ENCODE peak calls at places on chromosomes 3 and 15, in four cellular contexts. One of them, this sample, is unnamed.

GRCh38 chr15:76994971-76995945 is at the start of gene PSTPIP1:
- DNase-seq in putamen: peak; percentile 50
- DNase-seq in fibroblast of pulmonary artery: no peak
- DNase-seq in NCI-H1436: peak; percentile 56
- DNase-seq in this sample: peak; percentile 12

GRCh38 chr15:85316244-85316934 is 64.0 kb upstream of the AKAP13 start:
- DNase-seq in putamen: no peak
- DNase-seq in fibroblast of pulmonary artery: no peak
- DNase-seq in NCI-H1436: no peak
- DNase-seq in this sample: no peak

GRCh38 chr3:18657858-18658820 is 233.0 kb upstream of the SATB1 start:
- DNase-seq in putamen: no peak
- DNase-seq in fibroblast of pulmonary artery: no peak
- DNase-seq in NCI-H1436: no peak
- DNase-seq in this sample: peak; percentile 14

GRCh38 chr15:25905140-25905539 is 42.0 kb upstream of the ATP10A start:
- DNase-seq in putamen: no peak
- DNase-seq in fibroblast of pulmonary artery: peak; percentile 68
- DNase-seq in NCI-H1436: no peak
- DNase-seq in this sample: peak; percentile 1

GRCh38 chr3:107598926-107599754 is 76.4 kb downstream of the BBX start:
- DNase-seq in putamen: peak; percentile 55
- DNase-seq in fibroblast of pulmonary artery: peak; percentile 58
- DNase-seq in NCI-H1436: peak; percentile 28
- DNase-seq in this sample: peak; percentile 34

GRCh38 chr15:31391687-31392671 is 65.3 kb downstream of the KLF13 start:
- DNase-seq in putamen: no peak
- DNase-seq in fibroblast of pulmonary artery: peak; percentile 89
- DNase-seq in NCI-H1436: peak; percentile 59
- DNase-seq in this sample: peak; percentile 53

GRCh38 chr15:85710340-85710842 is 84.3 kb downstream of the KLHL25 start:
- DNase-seq in putamen: no peak
- DNase-seq in fibroblast of pulmonary artery: no peak
- DNase-seq in NCI-H1436: no peak
- DNase-seq in this sample: no peak

GRCh38 chr3:114179575-114179974 is 723 bp upstream of the DRD3 start:
- DNase-seq in putamen: no peak
- DNase-seq in fibroblast of pulmonary artery: peak; percentile 55
- DNase-seq in NCI-H1436: peak; percentile 73
- DNase-seq in this sample: peak; percentile 27

GRCh38 chr3:55676643-55677042 is 189.5 kb upstream of the WNT5A start:
- DNase-seq in putamen: no peak
- DNase-seq in fibroblast of pulmonary artery: no peak
- DNase-seq in NCI-H1436: no peak
- DNase-seq in this sample: no peak

GRCh38 chr15:84079885-84080777 is 155.4 kb upstream of the GOLGA6L4 start:
- DNase-seq in putamen: peak; percentile 49
- DNase-seq in fibroblast of pulmonary artery: peak; percentile 12
- DNase-seq in NCI-H1436: peak; percentile 65
- DNase-seq in this sample: no peak

GRCh38 chr3:70811880-70812279 is 499.4 kb upstream of the MDFIC2 start:
- DNase-seq in putamen: no peak
- DNase-seq in fibroblast of pulmonary artery: peak; percentile 84
- DNase-seq in NCI-H1436: no peak
- DNase-seq in this sample: peak; percentile 11

GRCh38 chr15:92807971-92808571 is 92.1 kb upstream of the CHD2 start:
- DNase-seq in putamen: peak; percentile 49
- DNase-seq in fibroblast of pulmonary artery: peak; percentile 30
- DNase-seq in NCI-H1436: no peak
- DNase-seq in this sample: peak; percentile 73